ENCODE peak calls at places on chromosomes 12 and 14, in five cellular contexts. N, R, D, G and B are unnamed samples.
A peak's percentile ranks its signal among the peaks of the same experiment; 100 is the strongest.

GRCh38 chr12:131673519-131674265 is 37.2 kb upstream of the SFSWAP start:
- DNase-seq in G (peak; percentile 10), D (no peak), R (no peak), N (no peak), B (peak; percentile 26)

GRCh38 chr12:127899981-127900380 is 367.0 kb upstream of the TMEM132C start:
- DNase-seq in G (no peak), R (no peak), N (no peak), D (no peak), B (no peak)

GRCh38 chr12:76158518-76159321 is 74.2 kb upstream of the NAP1L1 start:
- DNase-seq in N (peak; percentile 34), G (peak; percentile 84), R (peak; percentile 12), D (peak; percentile 95), B (peak; percentile 83)

GRCh38 chr12:47808049-47808448 is 11.7 kb downstream of the HDAC7 start:
- DNase-seq in G (peak; percentile 68), R (peak; percentile 74), D (peak; percentile 89), N (no peak), B (peak; percentile 71)

GRCh38 chr12:130661501-130662255 is 54.4 kb downstream of the RIMBP2 start:
- DNase-seq in N (peak; percentile 2), D (no peak), G (no peak), R (no peak), B (peak; percentile 0)

GRCh38 chr12:121467638-121468403 is 67.9 kb downstream of the RNF34 start:
- DNase-seq in N (no peak), D (peak; percentile 22), G (no peak), R (no peak), B (peak; percentile 31)

GRCh38 chr14:69423279-69423678 is 24.8 kb downstream of the SLC39A9 start:
- DNase-seq in N (no peak), G (peak; percentile 43), D (no peak), R (no peak), B (peak; percentile 69)

GRCh38 chr14:62118461-62118860 is 356.2 kb downstream of the SNAPC1 start:
- DNase-seq in R (no peak), D (no peak), G (no peak), N (no peak), B (no peak)

GRCh38 chr12:116015525-116015924 is 262.0 kb downstream of the MED13L start:
- DNase-seq in N (no peak), R (no peak), G (peak; percentile 68), D (peak; percentile 65), B (peak; percentile 85)

GRCh38 chr14:99792551-99793212 is 531 bp upstream of the EML1 start:
- DNase-seq in N (no peak), D (peak; percentile 22), G (peak; percentile 20), R (peak; percentile 17), B (peak; percentile 23)

GRCh38 chr14:64952598-64953309 is 10.2 kb upstream of the GPX2 start:
- DNase-seq in N (no peak), D (no peak), R (no peak), G (no peak), B (peak; percentile 61)

GRCh38 chr12:10098762-10099161 is at the start of gene CLEC1A:
- DNase-seq in N (no peak), R (no peak), D (no peak), G (no peak), B (peak; percentile 15)

GRCh38 chr12:96194901-96195844 is 998 bp downstream of the ELK3 start:
- DNase-seq in D (peak; percentile 66), G (peak; percentile 91), N (peak; percentile 75), R (peak; percentile 65), B (peak; percentile 88)

GRCh38 chr12:25382311-25383106 is 131.8 kb upstream of the KRAS start:
- DNase-seq in G (no peak), D (peak; percentile 46), R (peak; percentile 27), N (no peak), B (no peak)

GRCh38 chr12:50572275-50572674 is 67.5 kb downstream of the DIP2B start:
- DNase-seq in G (peak; percentile 89), R (no peak), D (peak; percentile 33), N (no peak), B (peak; percentile 94)

GRCh38 chr12:131210506-131211278 is 257.0 kb downstream of the ADGRD1 start:
- DNase-seq in R (no peak), N (no peak), D (no peak), G (no peak), B (no peak)

GRCh38 chr12:27246774-27247173 is 2.7 kb downstream of the STK38L start:
- DNase-seq in N (no peak), R (no peak), G (no peak), D (no peak), B (no peak)

GRCh38 chr14:24368562-24369252 is 723 bp downstream of the NFATC4 start:
- DNase-seq in G (peak; percentile 74), N (no peak), D (peak; percentile 63), R (peak; percentile 24), B (peak; percentile 58)

GRCh38 chr14:75494898-75495297 is 27.4 kb upstream of the BATF start:
- DNase-seq in D (no peak), N (no peak), R (no peak), G (no peak), B (no peak)

GRCh38 chr14:84442481-84442880 is 1087.5 kb upstream of the FLRT2 start:
- DNase-seq in D (no peak), G (no peak), N (no peak), R (no peak), B (no peak)

GRCh38 chr12:125454786-125455450 is 389.7 kb downstream of the AACS start:
- DNase-seq in G (no peak), R (no peak), D (no peak), N (no peak), B (no peak)

GRCh38 chr12:50087995-50088394 is 2.9 kb downstream of the SMARCD1 start:
- DNase-seq in G (peak; percentile 85), D (no peak), N (no peak), R (no peak), B (peak; percentile 64)

GRCh38 chr14:92670967-92671366 is 77.5 kb downstream of the LGMN start:
- DNase-seq in R (no peak), N (no peak), D (no peak), G (peak; percentile 52), B (peak; percentile 44)